ENCODE peak calls at places on chromosomes 7 and 10, in ten cellular contexts. One of them, this sample, is unnamed.

GRCh38 chr7:95088536-95088935 is 181.1 kb downstream of the PPP1R9A start:
- DNase-seq in transverse colon: no peak
- DNase-seq in GM23338: no peak
- DNase-seq in NCI-H1436: no peak
- DNase-seq in iPS-NIHi11: no peak
- DNase-seq in LHCN-M2: no peak
- DNase-seq in activated CD4-positive, alpha-beta T cell treated with anti-CD3 and anti-CD28 coated beads, Interleukin-2, amount 10 ng/mL, durations not matched to agents 7 days and 5 days: no peak
- DNase-seq in omental fat pad: no peak
- DNase-seq in activated naive CD4-positive, alpha-beta T cell treated with Interleukin-2 at 50 U/mL for 16 hours: no peak
- DNase-seq in lung microvascular endothelial cell: no peak
- DNase-seq in this sample: no peak

GRCh38 chr7:125136755-125137547 is 207.3 kb upstream of the POT1 start:
- DNase-seq in LHCN-M2: no peak
- DNase-seq in lung microvascular endothelial cell: no peak
- DNase-seq in activated CD4-positive, alpha-beta T cell treated with anti-CD3 and anti-CD28 coated beads, Interleukin-2, amount 10 ng/mL, durations not matched to agents 7 days and 5 days: no peak
- DNase-seq in iPS-NIHi11: no peak
- DNase-seq in omental fat pad: no peak
- DNase-seq in NCI-H1436: no peak
- DNase-seq in GM23338: no peak
- DNase-seq in activated naive CD4-positive, alpha-beta T cell treated with Interleukin-2 at 50 U/mL for 16 hours: no peak
- DNase-seq in transverse colon: no peak
- DNase-seq in this sample: no peak

GRCh38 chr7:146709628-146710027 is 593.0 kb downstream of the CNTNAP2 start:
- DNase-seq in activated CD4-positive, alpha-beta T cell treated with anti-CD3 and anti-CD28 coated beads, Interleukin-2, amount 10 ng/mL, durations not matched to agents 7 days and 5 days: no peak
- DNase-seq in iPS-NIHi11: no peak
- DNase-seq in activated naive CD4-positive, alpha-beta T cell treated with Interleukin-2 at 50 U/mL for 16 hours: no peak
- DNase-seq in LHCN-M2: no peak
- DNase-seq in omental fat pad: no peak
- DNase-seq in lung microvascular endothelial cell: no peak
- DNase-seq in transverse colon: no peak
- DNase-seq in NCI-H1436: no peak
- DNase-seq in GM23338: no peak
- DNase-seq in this sample: no peak

GRCh38 chr10:79159141-79159619 is 90.4 kb downstream of the ZMIZ1 start:
- DNase-seq in activated CD4-positive, alpha-beta T cell treated with anti-CD3 and anti-CD28 coated beads, Interleukin-2, amount 10 ng/mL, durations not matched to agents 7 days and 5 days: no peak
- DNase-seq in LHCN-M2: peak; percentile 93
- DNase-seq in omental fat pad: no peak
- DNase-seq in NCI-H1436: no peak
- DNase-seq in GM23338: no peak
- DNase-seq in transverse colon: no peak
- DNase-seq in lung microvascular endothelial cell: peak; percentile 89
- DNase-seq in activated naive CD4-positive, alpha-beta T cell treated with Interleukin-2 at 50 U/mL for 16 hours: no peak
- DNase-seq in iPS-NIHi11: no peak
- DNase-seq in this sample: no peak

GRCh38 chr7:128131701-128132100 is 100.5 kb upstream of the LRRC4 start:
- DNase-seq in transverse colon: no peak
- DNase-seq in lung microvascular endothelial cell: peak; percentile 81
- DNase-seq in activated naive CD4-positive, alpha-beta T cell treated with Interleukin-2 at 50 U/mL for 16 hours: no peak
- DNase-seq in NCI-H1436: no peak
- DNase-seq in omental fat pad: no peak
- DNase-seq in iPS-NIHi11: no peak
- DNase-seq in GM23338: no peak
- DNase-seq in activated CD4-positive, alpha-beta T cell treated with anti-CD3 and anti-CD28 coated beads, Interleukin-2, amount 10 ng/mL, durations not matched to agents 7 days and 5 days: no peak
- DNase-seq in LHCN-M2: no peak
- DNase-seq in this sample: no peak

GRCh38 chr10:63628526-63629362 is 107.5 kb downstream of the REEP3 start:
- DNase-seq in lung microvascular endothelial cell: peak; percentile 57
- DNase-seq in GM23338: peak; percentile 64
- DNase-seq in activated CD4-positive, alpha-beta T cell treated with anti-CD3 and anti-CD28 coated beads, Interleukin-2, amount 10 ng/mL, durations not matched to agents 7 days and 5 days: peak; percentile 9
- DNase-seq in transverse colon: peak; percentile 68
- DNase-seq in activated naive CD4-positive, alpha-beta T cell treated with Interleukin-2 at 50 U/mL for 16 hours: no peak
- DNase-seq in LHCN-M2: peak; percentile 59
- DNase-seq in iPS-NIHi11: peak; percentile 37
- DNase-seq in omental fat pad: no peak
- DNase-seq in NCI-H1436: peak; percentile 83
- DNase-seq in this sample: peak; percentile 71

GRCh38 chr10:102634696-102635095 is 9.6 kb upstream of the TRIM8 start:
- DNase-seq in GM23338: no peak
- DNase-seq in LHCN-M2: no peak
- DNase-seq in lung microvascular endothelial cell: no peak
- DNase-seq in omental fat pad: no peak
- DNase-seq in iPS-NIHi11: no peak
- DNase-seq in NCI-H1436: no peak
- DNase-seq in transverse colon: no peak
- DNase-seq in activated naive CD4-positive, alpha-beta T cell treated with Interleukin-2 at 50 U/mL for 16 hours: no peak
- DNase-seq in activated CD4-positive, alpha-beta T cell treated with anti-CD3 and anti-CD28 coated beads, Interleukin-2, amount 10 ng/mL, durations not matched to agents 7 days and 5 days: no peak
- DNase-seq in this sample: no peak

GRCh38 chr7:155153676-155154075 is 83.6 kb downstream of the HTR5A start:
- DNase-seq in iPS-NIHi11: no peak
- DNase-seq in GM23338: no peak
- DNase-seq in activated CD4-positive, alpha-beta T cell treated with anti-CD3 and anti-CD28 coated beads, Interleukin-2, amount 10 ng/mL, durations not matched to agents 7 days and 5 days: no peak
- DNase-seq in NCI-H1436: no peak
- DNase-seq in LHCN-M2: no peak
- DNase-seq in omental fat pad: no peak
- DNase-seq in activated naive CD4-positive, alpha-beta T cell treated with Interleukin-2 at 50 U/mL for 16 hours: no peak
- DNase-seq in transverse colon: no peak
- DNase-seq in lung microvascular endothelial cell: no peak
- DNase-seq in this sample: no peak

GRCh38 chr7:128168667-128169210 is 72.3 kb upstream of the LEP start:
- DNase-seq in lung microvascular endothelial cell: peak; percentile 34
- DNase-seq in activated naive CD4-positive, alpha-beta T cell treated with Interleukin-2 at 50 U/mL for 16 hours: no peak
- DNase-seq in NCI-H1436: no peak
- DNase-seq in GM23338: peak; percentile 96
- DNase-seq in omental fat pad: no peak
- DNase-seq in activated CD4-positive, alpha-beta T cell treated with anti-CD3 and anti-CD28 coated beads, Interleukin-2, amount 10 ng/mL, durations not matched to agents 7 days and 5 days: peak; percentile 24
- DNase-seq in iPS-NIHi11: peak; percentile 93
- DNase-seq in transverse colon: peak; percentile 15
- DNase-seq in LHCN-M2: no peak
- DNase-seq in this sample: peak; percentile 37